ENCODE peak calls at places on chromosomes 11 and 22, in eight cellular contexts. L is NCI-H2081, T is NCI-H460, H is left colon, D is ACHN, J is heart left ventricle, C is AG04449, K is foreskin keratinocyte. S is an unnamed sample.

GRCh38 chr22:29833392-29833949 is 4.6 kb downstream of the ASCC2 start:
- DNase-seq in L (no peak), T (no peak), H (no peak), D (no peak), J (no peak), C (no peak), K (no peak), S (no peak)

GRCh38 chr22:42959472-42960145 is 55.3 kb downstream of the PACSIN2 start:
- DNase-seq in L (no peak), T (peak), H (peak), D (peak), J (peak), C (no peak), K (no peak), S (no peak)

GRCh38 chr11:95750101-95750500 is 39.5 kb downstream of the FAM76B start:
- DNase-seq in L (no peak), T (no peak), H (no peak), D (no peak), J (no peak), C (no peak), K (peak), S (no peak)

GRCh38 chr11:12565406-12565805 is 108.8 kb upstream of the TEAD1 start:
- DNase-seq in L (no peak), T (no peak), H (no peak), D (no peak), J (no peak), C (no peak), K (no peak), S (no peak)

GRCh38 chr11:119380160-119380815 is 1.2 kb downstream of the USP2 start:
- DNase-seq in L (no peak), T (no peak), H (no peak), D (no peak), J (no peak), C (no peak), K (no peak), S (no peak)

GRCh38 chr22:23418159-23418788 is 161.8 kb downstream of the IGLL1 start:
- DNase-seq in L (no peak), T (no peak), H (no peak), D (no peak), J (no peak), C (no peak), K (no peak), S (no peak)

GRCh38 chr11:69958308-69958707 is 119.8 kb upstream of the ANO1 start:
- DNase-seq in L (no peak), T (no peak), H (no peak), D (no peak), J (no peak), C (peak), K (no peak), S (no peak)

GRCh38 chr22:38948181-38948940 is 9.0 kb upstream of the APOBEC3A start:
- DNase-seq in L (no peak), T (no peak), H (no peak), D (no peak), J (no peak), C (no peak), K (no peak), S (no peak)

GRCh38 chr11:46352063-46352841 is 5.0 kb downstream of the DGKZ start:
- DNase-seq in L (peak), T (no peak), H (no peak), D (peak), J (peak), C (no peak), K (no peak), S (no peak)

GRCh38 chr11:111469200-111469599 is 43.0 kb downstream of the BTG4 start:
- DNase-seq in L (no peak), T (no peak), H (no peak), D (no peak), J (no peak), C (peak), K (no peak), S (no peak)

GRCh38 chr22:17810570-17811116 is 36.4 kb upstream of the BID start:
- DNase-seq in L (no peak), T (no peak), H (no peak), D (no peak), J (peak), C (no peak), K (no peak), S (no peak)

GRCh38 chr11:92920295-92920694 is 49.2 kb upstream of the MTNR1B start:
- DNase-seq in L (no peak), T (no peak), H (no peak), D (no peak), J (no peak), C (no peak), K (no peak), S (no peak)

GRCh38 chr11:78227906-78228305 is 39.2 kb downstream of the USP35 start:
- DNase-seq in L (no peak), T (no peak), H (no peak), D (no peak), J (no peak), C (no peak), K (no peak), S (no peak)

GRCh38 chr11:120918257-120918656 is 105.6 kb upstream of the TBCEL start:
- DNase-seq in L (no peak), T (no peak), H (no peak), D (no peak), J (no peak), C (no peak), K (no peak), S (no peak)

GRCh38 chr22:41181349-41182241 is 23.5 kb upstream of the L3MBTL2 start:
- DNase-seq in L (peak), T (no peak), H (no peak), D (peak), J (no peak), C (peak), K (peak), S (no peak)

GRCh38 chr22:22245256-22245909 is 797 bp downstream of the VPREB1 start:
- DNase-seq in L (no peak), T (no peak), H (no peak), D (no peak), J (no peak), C (no peak), K (no peak), S (no peak)

GRCh38 chr22:46001426-46002106 is 24.6 kb upstream of the WNT7B start:
- DNase-seq in L (peak), T (no peak), H (no peak), D (no peak), J (peak), C (no peak), K (no peak), S (peak)

GRCh38 chr11:59611570-59612565 is 3.7 kb downstream of the OSBP start:
- DNase-seq in L (peak), T (no peak), H (peak), D (no peak), J (no peak), C (peak), K (no peak), S (peak)

GRCh38 chr11:14852571-14853177 is 39.4 kb downstream of the CYP2R1 start:
- DNase-seq in L (no peak), T (peak), H (no peak), D (no peak), J (no peak), C (no peak), K (no peak), S (peak)

GRCh38 chr11:17552392-17553248 is 5.6 kb downstream of the OTOG start:
- DNase-seq in L (no peak), T (no peak), H (peak), D (no peak), J (no peak), C (no peak), K (no peak), S (no peak)

GRCh38 chr22:39278040-39278439 is 33.3 kb upstream of the PDGFB start:
- DNase-seq in L (no peak), T (no peak), H (no peak), D (no peak), J (peak), C (no peak), K (no peak), S (no peak)

GRCh38 chr11:63014408-63015055 is 1.1 kb downstream of the SLC22A8 start:
- DNase-seq in L (no peak), T (no peak), H (no peak), D (no peak), J (no peak), C (no peak), K (no peak), S (no peak)

GRCh38 chr11:64714664-64715063 is 8.3 kb downstream of the NRXN2 start:
- DNase-seq in L (no peak), T (no peak), H (no peak), D (no peak), J (no peak), C (no peak), K (no peak), S (no peak)

GRCh38 chr11:20873054-20873453 is 203.7 kb downstream of the NELL1 start:
- DNase-seq in L (peak), T (peak), H (no peak), D (peak), J (no peak), C (no peak), K (no peak), S (peak)

GRCh38 chr11:133388975-133389568 is 143.2 kb downstream of the OPCML start:
- DNase-seq in L (no peak), T (no peak), H (no peak), D (no peak), J (no peak), C (no peak), K (no peak), S (no peak)

GRCh38 chr11:27187075-27187847 is 146.6 kb downstream of the BBOX1 start:
- DNase-seq in L (no peak), T (no peak), H (no peak), D (no peak), J (no peak), C (no peak), K (no peak), S (no peak)

GRCh38 chr22:36743591-36744412 is 32.1 kb downstream of the IFT27 start:
- DNase-seq in L (no peak), T (no peak), H (no peak), D (no peak), J (no peak), C (no peak), K (no peak), S (no peak)

GRCh38 chr11:73275381-73275750 is 3.2 kb downstream of the P2RY6 start:
- DNase-seq in L (no peak), T (no peak), H (no peak), D (no peak), J (no peak), C (no peak), K (no peak), S (no peak)

GRCh38 chr11:122095950-122096942 is 19.8 kb downstream of the BLID start:
- DNase-seq in L (peak), T (no peak), H (no peak), D (no peak), J (no peak), C (no peak), K (no peak), S (peak)

GRCh38 chr11:126871792-126872191 is 128.8 kb downstream of the KIRREL3 start:
- DNase-seq in L (no peak), T (no peak), H (no peak), D (peak), J (no peak), C (no peak), K (no peak), S (no peak)

GRCh38 chr11:132028380-132029240 is 658.2 kb downstream of the NTM start:
- DNase-seq in L (peak), T (peak), H (no peak), D (peak), J (no peak), C (no peak), K (no peak), S (peak)

GRCh38 chr11:46416656-46417055 is 25.1 kb upstream of the CHRM4 start:
- DNase-seq in L (no peak), T (no peak), H (no peak), D (no peak), J (no peak), C (no peak), K (no peak), S (no peak)

GRCh38 chr11:118224512-118225180 is at the start of gene JAML:
- DNase-seq in L (no peak), T (no peak), H (no peak), D (no peak), J (no peak), C (no peak), K (no peak), S (no peak)

GRCh38 chr11:64223001-64223651 is 2.9 kb downstream of the TRPT1 start:
- DNase-seq in L (no peak), T (no peak), H (no peak), D (no peak), J (peak), C (no peak), K (no peak), S (no peak)

GRCh38 chr22:45997077-45997774 is 20.3 kb upstream of the WNT7B start:
- DNase-seq in L (peak), T (no peak), H (peak), D (no peak), J (peak), C (peak), K (no peak), S (peak)

GRCh38 chr11:66867425-66868040 is 10.7 kb downstream of the LRFN4 start:
- DNase-seq in L (no peak), T (no peak), H (peak), D (no peak), J (no peak), C (no peak), K (no peak), S (no peak)

S was measured in NCI-H345.